ENCODE peak calls at places on chromosome 12, in six cellular contexts. One of them, this sample, is unnamed.

GRCh38 chr12:71888521-71888920 is 49.0 kb downstream of the TBC1D15 start:
- DNase-seq in upper lobe of right lung: no peak
- DNase-seq in H9: no peak
- DNase-seq in GM13976: no peak
- DNase-seq in kidney epithelial cell: no peak
- DNase-seq in choroid plexus epithelial cell: peak
- DNase-seq in this sample: no peak

GRCh38 chr12:45598761-45599160 is 130.7 kb upstream of the ARID2 start:
- DNase-seq in H9: no peak
- DNase-seq in kidney epithelial cell: no peak
- DNase-seq in GM13976: no peak
- DNase-seq in upper lobe of right lung: no peak
- DNase-seq in choroid plexus epithelial cell: no peak
- DNase-seq in this sample: no peak

GRCh38 chr12:14751987-14752386 is 51.3 kb downstream of the WBP11 start:
- DNase-seq in H9: no peak
- DNase-seq in kidney epithelial cell: no peak
- DNase-seq in choroid plexus epithelial cell: no peak
- DNase-seq in GM13976: no peak
- DNase-seq in upper lobe of right lung: no peak
- DNase-seq in this sample: no peak

GRCh38 chr12:8658361-8658760 is 4.3 kb downstream of the MFAP5 start:
- DNase-seq in H9: no peak
- DNase-seq in upper lobe of right lung: no peak
- DNase-seq in choroid plexus epithelial cell: peak
- DNase-seq in kidney epithelial cell: no peak
- DNase-seq in GM13976: no peak
- DNase-seq in this sample: no peak

GRCh38 chr12:68633614-68634558 is 23.2 kb downstream of the RAP1B start:
- DNase-seq in choroid plexus epithelial cell: no peak
- DNase-seq in upper lobe of right lung: no peak
- DNase-seq in kidney epithelial cell: no peak
- DNase-seq in GM13976: no peak
- DNase-seq in H9: no peak
- DNase-seq in this sample: no peak

GRCh38 chr12:43676183-43676813 is 82.3 kb downstream of the PUS7L start:
- DNase-seq in kidney epithelial cell: no peak
- DNase-seq in upper lobe of right lung: no peak
- DNase-seq in H9: peak
- DNase-seq in GM13976: peak
- DNase-seq in choroid plexus epithelial cell: peak
- DNase-seq in this sample: peak

GRCh38 chr12:818733-819132 is 66.4 kb downstream of the WNK1 start:
- DNase-seq in upper lobe of right lung: no peak
- DNase-seq in kidney epithelial cell: no peak
- DNase-seq in GM13976: no peak
- DNase-seq in H9: no peak
- DNase-seq in choroid plexus epithelial cell: peak
- DNase-seq in this sample: peak

GRCh38 chr12:26691234-26691970 is 141.6 kb downstream of the ITPR2 start:
- DNase-seq in GM13976: no peak
- DNase-seq in upper lobe of right lung: no peak
- DNase-seq in H9: peak
- DNase-seq in kidney epithelial cell: peak
- DNase-seq in choroid plexus epithelial cell: peak
- DNase-seq in this sample: peak

GRCh38 chr12:109460538-109460937 is 16.6 kb downstream of the KCTD10 start:
- DNase-seq in choroid plexus epithelial cell: no peak
- DNase-seq in GM13976: no peak
- DNase-seq in H9: no peak
- DNase-seq in kidney epithelial cell: no peak
- DNase-seq in upper lobe of right lung: peak
- DNase-seq in this sample: no peak

GRCh38 chr12:101045486-101046474 is 164.3 kb downstream of the SLC5A8 start:
- DNase-seq in kidney epithelial cell: no peak
- DNase-seq in H9: no peak
- DNase-seq in upper lobe of right lung: no peak
- DNase-seq in choroid plexus epithelial cell: peak
- DNase-seq in GM13976: no peak
- DNase-seq in this sample: no peak

GRCh38 chr12:78970041-78970440 is 105.5 kb downstream of the SYT1 start:
- DNase-seq in H9: no peak
- DNase-seq in GM13976: no peak
- DNase-seq in upper lobe of right lung: no peak
- DNase-seq in choroid plexus epithelial cell: peak
- DNase-seq in kidney epithelial cell: no peak
- DNase-seq in this sample: no peak

GRCh38 chr12:108457734-108458361 is 57.2 kb upstream of the FICD start:
- DNase-seq in upper lobe of right lung: no peak
- DNase-seq in kidney epithelial cell: no peak
- DNase-seq in GM13976: no peak
- DNase-seq in choroid plexus epithelial cell: peak
- DNase-seq in H9: no peak
- DNase-seq in this sample: peak
- TF ChIP-seq CTCF in upper lobe of right lung: peak
- TF ChIP-seq CTCF in kidney epithelial cell: no peak
- TF ChIP-seq CTCF in GM13976: no peak
- TF ChIP-seq CTCF in choroid plexus epithelial cell: peak
- TF ChIP-seq CTCF in H9: no peak
- TF ChIP-seq CTCF in this sample: peak

GRCh38 chr12:48336066-48336465 is 14.7 kb downstream of the ZNF641 start:
- DNase-seq in choroid plexus epithelial cell: peak
- DNase-seq in GM13976: no peak
- DNase-seq in upper lobe of right lung: no peak
- DNase-seq in H9: no peak
- DNase-seq in kidney epithelial cell: no peak
- DNase-seq in this sample: no peak

GRCh38 chr12:48331389-48331788 is 19.3 kb downstream of the ZNF641 start:
- DNase-seq in upper lobe of right lung: no peak
- DNase-seq in H9: no peak
- DNase-seq in choroid plexus epithelial cell: peak
- DNase-seq in kidney epithelial cell: no peak
- DNase-seq in GM13976: no peak
- DNase-seq in this sample: no peak

GRCh38 chr12:48340891-48341290 is 9.8 kb downstream of the ZNF641 start:
- DNase-seq in upper lobe of right lung: no peak
- DNase-seq in GM13976: no peak
- DNase-seq in choroid plexus epithelial cell: no peak
- DNase-seq in H9: no peak
- DNase-seq in kidney epithelial cell: no peak
- DNase-seq in this sample: no peak

GRCh38 chr12:48334807-48335206 is 15.9 kb downstream of the ZNF641 start:
- DNase-seq in H9: no peak
- DNase-seq in kidney epithelial cell: no peak
- DNase-seq in upper lobe of right lung: no peak
- DNase-seq in choroid plexus epithelial cell: no peak
- DNase-seq in GM13976: no peak
- DNase-seq in this sample: no peak

DNA sequence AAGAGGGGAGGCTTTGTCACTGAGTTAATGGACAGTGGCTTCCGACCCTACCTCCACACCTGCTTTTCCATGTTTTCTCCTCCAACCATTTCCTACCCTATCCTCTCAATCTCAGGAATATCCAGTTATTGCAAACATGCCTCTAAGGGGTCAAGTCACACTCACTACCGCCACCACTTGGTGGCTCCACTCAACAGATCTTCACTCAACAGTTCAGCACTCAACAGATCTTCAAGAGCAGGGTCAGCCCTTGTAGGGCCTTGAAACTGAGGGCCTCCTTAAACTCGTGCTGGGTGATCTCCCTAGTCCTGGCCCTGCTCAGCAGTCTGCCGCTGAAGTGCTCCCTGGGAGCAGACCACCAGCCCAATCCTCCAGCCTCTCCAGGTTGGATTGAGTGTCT is 14.2 kb downstream of the ZNF641 start:
- DNase-seq in H9: peak
- DNase-seq in GM13976: no peak
- DNase-seq in choroid plexus epithelial cell: peak
- DNase-seq in kidney epithelial cell: no peak
- DNase-seq in upper lobe of right lung: no peak
- DNase-seq in this sample: peak
- TF ChIP-seq CTCF in H9: peak
- TF ChIP-seq CTCF in GM13976: no peak
- TF ChIP-seq CTCF in choroid plexus epithelial cell: peak
- TF ChIP-seq CTCF in kidney epithelial cell: peak
- TF ChIP-seq CTCF in upper lobe of right lung: no peak
- TF ChIP-seq CTCF in this sample: no peak

GRCh38 chr12:122928033-122928890 is 32.3 kb upstream of the VPS37B start:
- DNase-seq in choroid plexus epithelial cell: no peak
- DNase-seq in kidney epithelial cell: no peak
- DNase-seq in upper lobe of right lung: no peak
- DNase-seq in H9: no peak
- DNase-seq in GM13976: no peak
- DNase-seq in this sample: no peak
- TF ChIP-seq CTCF in choroid plexus epithelial cell: no peak
- TF ChIP-seq CTCF in kidney epithelial cell: no peak
- TF ChIP-seq CTCF in upper lobe of right lung: no peak
- TF ChIP-seq CTCF in H9: no peak
- TF ChIP-seq CTCF in GM13976: no peak
- TF ChIP-seq CTCF in this sample: no peak

DNA sequence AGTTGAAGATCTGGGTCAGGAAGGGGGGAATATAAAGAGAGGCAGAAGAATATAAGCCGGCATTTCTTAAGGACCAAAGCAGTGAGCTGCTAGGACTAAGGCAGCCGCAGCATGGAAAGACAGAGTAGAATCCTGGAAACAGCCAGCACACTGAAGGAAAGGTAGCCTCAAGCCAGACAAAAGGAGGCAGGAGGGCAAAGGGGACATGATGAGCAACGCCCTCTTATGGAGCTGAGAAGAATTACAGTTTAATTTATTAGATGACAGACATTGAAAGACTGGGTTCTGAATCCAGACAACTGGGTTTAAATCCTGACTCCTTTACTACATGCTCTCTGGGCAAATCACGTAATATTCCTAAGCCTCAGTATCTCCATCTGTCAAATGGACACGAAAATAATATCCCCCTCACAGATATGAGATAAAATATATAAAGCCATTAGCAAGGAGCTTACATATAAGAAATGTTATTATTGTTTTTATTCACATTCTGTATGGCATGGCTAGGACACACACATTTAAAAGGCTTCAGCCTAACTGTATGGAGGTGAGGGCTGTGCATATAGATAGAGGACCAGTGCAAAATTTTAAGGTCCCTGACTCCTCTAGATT is 8.1 kb upstream of the PCED1B start:
- DNase-seq in GM13976: no peak
- DNase-seq in H9: peak
- DNase-seq in kidney epithelial cell: no peak
- DNase-seq in choroid plexus epithelial cell: no peak
- DNase-seq in upper lobe of right lung: no peak
- DNase-seq in this sample: peak
- TF ChIP-seq CTCF in GM13976: peak
- TF ChIP-seq CTCF in H9: peak
- TF ChIP-seq CTCF in kidney epithelial cell: peak
- TF ChIP-seq CTCF in choroid plexus epithelial cell: peak
- TF ChIP-seq CTCF in upper lobe of right lung: peak
- TF ChIP-seq CTCF in this sample: peak

GRCh38 chr12:99476956-99477355 is 170.6 kb upstream of the GARIN6 start:
- DNase-seq in GM13976: no peak
- DNase-seq in choroid plexus epithelial cell: no peak
- DNase-seq in upper lobe of right lung: no peak
- DNase-seq in H9: no peak
- DNase-seq in kidney epithelial cell: no peak
- DNase-seq in this sample: no peak

DNA sequence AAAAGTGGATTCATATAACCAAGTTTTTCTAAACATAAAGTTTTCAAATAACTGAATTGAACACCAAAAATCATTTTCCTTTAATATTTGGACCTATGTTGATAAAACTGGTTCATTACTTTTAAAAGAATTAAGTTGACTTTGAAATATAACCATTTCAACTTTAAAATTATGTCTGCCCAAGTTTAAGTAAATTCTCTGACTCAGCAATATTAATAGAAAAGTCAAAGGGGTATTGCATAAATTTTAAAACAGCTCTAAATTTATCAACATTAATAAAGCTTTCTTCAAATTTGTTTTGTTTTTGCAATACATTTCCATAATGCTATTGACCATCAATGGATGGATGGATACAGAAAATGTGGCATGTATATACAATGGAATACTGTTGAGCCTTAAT is 168.4 kb upstream of the GARIN6 start:
- DNase-seq in upper lobe of right lung: no peak
- DNase-seq in GM13976: no peak
- DNase-seq in choroid plexus epithelial cell: no peak
- DNase-seq in kidney epithelial cell: no peak
- DNase-seq in H9: no peak
- DNase-seq in this sample: no peak
- TF ChIP-seq CTCF in upper lobe of right lung: no peak
- TF ChIP-seq CTCF in GM13976: no peak
- TF ChIP-seq CTCF in choroid plexus epithelial cell: no peak
- TF ChIP-seq CTCF in kidney epithelial cell: no peak
- TF ChIP-seq CTCF in H9: no peak
- TF ChIP-seq CTCF in this sample: no peak

GRCh38 chr12:131796754-131797587 is 31.2 kb upstream of the MMP17 start:
- DNase-seq in choroid plexus epithelial cell: no peak
- DNase-seq in H9: peak
- DNase-seq in upper lobe of right lung: no peak
- DNase-seq in GM13976: no peak
- DNase-seq in kidney epithelial cell: no peak
- DNase-seq in this sample: no peak
- TF ChIP-seq CTCF in choroid plexus epithelial cell: no peak
- TF ChIP-seq CTCF in H9: peak
- TF ChIP-seq CTCF in upper lobe of right lung: no peak
- TF ChIP-seq CTCF in GM13976: no peak
- TF ChIP-seq CTCF in kidney epithelial cell: no peak
- TF ChIP-seq CTCF in this sample: no peak

DNA sequence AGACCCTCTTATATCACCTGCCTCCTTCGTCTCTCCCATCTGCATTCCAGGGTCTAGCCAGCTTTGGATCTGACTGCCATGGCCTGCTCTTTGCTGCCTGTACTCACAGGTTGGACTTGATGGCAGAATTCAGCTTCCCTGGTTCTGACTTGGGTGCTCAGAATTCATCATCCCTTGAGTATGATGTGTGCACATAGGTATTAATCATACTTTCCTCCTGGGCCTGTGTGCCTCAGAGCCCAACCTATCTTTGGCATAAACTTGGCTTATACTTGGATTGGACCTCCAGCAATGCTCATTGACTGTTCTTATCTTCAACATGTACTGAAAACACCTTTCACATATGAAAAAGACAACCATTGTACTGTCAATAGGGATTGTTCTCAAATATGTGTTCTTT is 70.7 kb upstream of the LMNTD1 start:
- DNase-seq in kidney epithelial cell: no peak
- DNase-seq in GM13976: no peak
- DNase-seq in upper lobe of right lung: no peak
- DNase-seq in H9: no peak
- DNase-seq in choroid plexus epithelial cell: no peak
- DNase-seq in this sample: peak
- TF ChIP-seq CTCF in kidney epithelial cell: no peak
- TF ChIP-seq CTCF in GM13976: no peak
- TF ChIP-seq CTCF in upper lobe of right lung: no peak
- TF ChIP-seq CTCF in H9: no peak
- TF ChIP-seq CTCF in choroid plexus epithelial cell: no peak
- TF ChIP-seq CTCF in this sample: no peak

GRCh38 chr12:60255044-60255443 is 659.2 kb downstream of the SLC16A7 start:
- DNase-seq in H9: no peak
- DNase-seq in upper lobe of right lung: no peak
- DNase-seq in GM13976: no peak
- DNase-seq in choroid plexus epithelial cell: no peak
- DNase-seq in kidney epithelial cell: no peak
- DNase-seq in this sample: no peak

GRCh38 chr12:60259241-60259640 is 663.4 kb downstream of the SLC16A7 start:
- DNase-seq in choroid plexus epithelial cell: no peak
- DNase-seq in upper lobe of right lung: no peak
- DNase-seq in H9: no peak
- DNase-seq in kidney epithelial cell: no peak
- DNase-seq in GM13976: no peak
- DNase-seq in this sample: no peak

GRCh38 chr12:60262378-60262777 is 666.5 kb downstream of the SLC16A7 start:
- DNase-seq in H9: no peak
- DNase-seq in upper lobe of right lung: no peak
- DNase-seq in kidney epithelial cell: no peak
- DNase-seq in GM13976: no peak
- DNase-seq in choroid plexus epithelial cell: no peak
- DNase-seq in this sample: peak

GRCh38 chr12:60257063-60257462 is 661.2 kb downstream of the SLC16A7 start:
- DNase-seq in choroid plexus epithelial cell: peak
- DNase-seq in H9: no peak
- DNase-seq in upper lobe of right lung: no peak
- DNase-seq in kidney epithelial cell: no peak
- DNase-seq in GM13976: no peak
- DNase-seq in this sample: peak
- TF ChIP-seq CTCF in choroid plexus epithelial cell: peak
- TF ChIP-seq CTCF in H9: no peak
- TF ChIP-seq CTCF in upper lobe of right lung: no peak
- TF ChIP-seq CTCF in kidney epithelial cell: peak
- TF ChIP-seq CTCF in GM13976: no peak
- TF ChIP-seq CTCF in this sample: peak

This sample was measured in MCF 10A.